ENCODE peak calls at places on chromosome 3, in eight cellular contexts. D, O, X, C, Y, E, N and K are unnamed samples.

GRCh38 chr3:68779261-68779660 is 153.1 kb downstream of the TAFA4 start:
- DNase-seq in O (no peak), E (no peak), C (no peak), X (no peak), N (no peak), Y (no peak), D (no peak), K (no peak)

GRCh38 chr3:63872135-63872924 is 8.7 kb downstream of the ATXN7 start:
- DNase-seq in O (no peak), E (no peak), C (no peak), X (no peak), Y (peak; percentile 83), N (no peak), D (no peak), K (no peak)

GRCh38 chr3:190433626-190434025 is 16.1 kb downstream of the TMEM207 start:
- DNase-seq in Y (no peak), E (no peak), O (no peak), C (no peak), D (no peak), N (no peak), X (no peak), K (no peak)

GRCh38 chr3:83968386-83968785 is 990.4 kb upstream of the CADM2 start:
- DNase-seq in D (no peak), C (no peak), O (no peak), X (no peak), Y (peak; percentile 61), N (no peak), E (no peak), K (no peak)

GRCh38 chr3:13011369-13012227 is 61.6 kb downstream of the IQSEC1 start:
- DNase-seq in E (no peak), O (peak; percentile 73), N (no peak), D (no peak), C (no peak), Y (peak; percentile 35), X (peak; percentile 35), K (no peak)

GRCh38 chr3:16305121-16305541 is 40.1 kb downstream of the OXNAD1 start:
- DNase-seq in N (no peak), D (no peak), X (no peak), E (no peak), C (no peak), Y (no peak), O (no peak), K (no peak)

GRCh38 chr3:13419356-13420050 is 619 bp downstream of the NUP210 start:
- DNase-seq in C (no peak), E (no peak), Y (no peak), N (peak; percentile 71), D (peak; percentile 44), X (peak; percentile 61), O (no peak), K (no peak)

GRCh38 chr3:149437286-149437685 is 37.2 kb upstream of the TM4SF4 start:
- DNase-seq in D (no peak), E (no peak), C (no peak), N (no peak), X (no peak), Y (no peak), O (no peak), K (no peak)

GRCh38 chr3:119145500-119146167 is at the start of gene TEX55:
- DNase-seq in E (no peak), C (peak; percentile 53), D (peak; percentile 39), X (peak; percentile 83), N (peak; percentile 76), O (no peak), Y (peak; percentile 74), K (no peak)

GRCh38 chr3:3998140-3998977 is 199.1 kb downstream of the LRRN1 start:
- DNase-seq in O (no peak), N (peak; percentile 62), X (peak; percentile 86), C (no peak), Y (peak; percentile 5), D (no peak), E (no peak), K (no peak)

GRCh38 chr3:184636774-184637316 is 75.0 kb downstream of the MAGEF1 start:
- DNase-seq in E (no peak), Y (peak; percentile 65), O (no peak), C (no peak), N (peak; percentile 89), X (no peak), D (no peak), K (no peak)

GRCh38 chr3:32455609-32456428 is 46.8 kb downstream of the CMTM6 start:
- DNase-seq in Y (no peak), O (no peak), N (no peak), X (no peak), C (no peak), D (no peak), E (no peak), K (peak; percentile 69)

GRCh38 chr3:6732807-6733206 is 128.1 kb upstream of the GRM7 start:
- DNase-seq in D (no peak), Y (no peak), X (no peak), O (no peak), C (no peak), E (no peak), N (no peak), K (no peak)

GRCh38 chr3:84974347-84974746 is 15.6 kb downstream of the CADM2 start:
- DNase-seq in D (no peak), O (no peak), E (no peak), X (no peak), Y (peak; percentile 50), C (no peak), N (peak; percentile 7), K (no peak)

GRCh38 chr3:136818191-136818850 is 605 bp upstream of the SLC35G2 start:
- DNase-seq in D (peak; percentile 44), C (no peak), E (peak; percentile 79), O (peak; percentile 69), X (peak; percentile 66), Y (peak; percentile 83), N (no peak), K (no peak)

GRCh38 chr3:190481779-190482178 is 32.1 kb upstream of the TMEM207 start:
- DNase-seq in N (no peak), O (no peak), Y (no peak), X (peak; percentile 17), E (no peak), C (no peak), D (no peak), K (no peak)

GRCh38 chr3:34077796-34078195 is 279.4 kb downstream of the PDCD6IP start:
- DNase-seq in Y (peak; percentile 14), C (no peak), D (no peak), X (no peak), O (no peak), E (no peak), N (no peak), K (no peak)

GRCh38 chr3:113839551-113839950 is 963 bp downstream of the GRAMD1C start:
- DNase-seq in X (no peak), O (no peak), D (no peak), E (no peak), Y (no peak), N (no peak), C (no peak), K (no peak)

GRCh38 chr3:45110185-45110833 is 35.9 kb downstream of the CDCP1 start:
- DNase-seq in E (no peak), X (no peak), O (no peak), Y (no peak), C (no peak), D (no peak), N (peak; percentile 67), K (no peak)

GRCh38 chr3:164267031-164267430 is 811.3 kb downstream of the SI start:
- DNase-seq in Y (no peak), O (no peak), X (no peak), C (no peak), D (no peak), N (no peak), E (no peak), K (no peak)

DNA sequence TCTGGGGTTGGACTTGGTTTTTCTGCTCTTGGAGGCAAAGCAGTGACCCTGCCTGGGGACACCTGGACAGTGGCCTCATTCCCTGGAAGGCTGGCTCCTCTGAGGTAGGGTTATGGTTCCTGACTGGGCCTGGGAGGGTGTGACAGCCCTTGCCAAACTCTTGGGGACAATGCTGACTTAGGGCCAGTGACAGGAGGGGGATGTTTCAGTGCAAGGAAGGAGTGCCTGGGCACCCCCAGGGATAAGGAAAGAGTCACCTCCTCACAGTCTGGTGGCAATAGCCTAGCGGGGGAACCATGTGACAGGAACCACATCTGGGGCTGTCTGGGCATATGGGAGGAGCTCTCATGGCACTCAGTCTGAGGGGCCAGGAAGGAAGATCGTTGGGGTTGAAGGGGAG is 91.8 kb downstream of the ABHD5 start:
- DNase-seq in C (no peak), N (no peak), E (peak; percentile 56), O (no peak), D (no peak), Y (no peak), X (no peak), K (peak; percentile 90)
- H3K4me3 ChIP-seq in C (no peak overlapping the region), N (no peak overlapping the region), E (no peak overlapping the region), O (no peak overlapping the region), D (no peak overlapping the region), Y (no peak overlapping the region), X (no peak overlapping the region), K (no peak overlapping the region)

GRCh38 chr3:124298951-124299350 is 307.0 kb upstream of the ROPN1 start:
- DNase-seq in E (no peak), C (no peak), X (no peak), D (peak; percentile 17), N (no peak), O (no peak), Y (no peak), K (no peak)
- H3K4me3 ChIP-seq in E (no peak overlapping the region), C (no peak overlapping the region), X (no peak overlapping the region), D (no peak overlapping the region), N (no peak overlapping the region), O (no peak overlapping the region), Y (no peak overlapping the region), K (no peak overlapping the region)

GRCh38 chr3:115624029-115624645 is 827 bp downstream of the GAP43 start:
- DNase-seq in C (no peak), N (no peak), Y (no peak), D (no peak), E (no peak), X (peak; percentile 71), O (no peak), K (no peak)
- H3K4me3 ChIP-seq in C (peak overlapping the region; percentile 14), N (no peak overlapping the region), Y (no peak overlapping the region), D (peak overlapping the region; percentile 46), E (peak overlapping the region; percentile 65), X (peak overlapping the region; percentile 72), O (no peak overlapping the region), K (peak overlapping the region; percentile 11)

GRCh38 chr3:178341636-178342035 is 194.6 kb upstream of the KCNMB2 start:
- DNase-seq in D (no peak), O (no peak), E (no peak), N (no peak), X (no peak), Y (no peak), C (no peak), K (no peak)

GRCh38 chr3:178342111-178342510 is 194.1 kb upstream of the KCNMB2 start:
- DNase-seq in E (no peak), C (no peak), O (no peak), N (no peak), D (no peak), X (no peak), Y (peak; percentile 49), K (no peak)

GRCh38 chr3:178345944-178346343 is 190.3 kb upstream of the KCNMB2 start:
- DNase-seq in Y (no peak), C (no peak), E (no peak), N (no peak), X (no peak), D (no peak), O (no peak), K (no peak)

GRCh38 chr3:178340523-178340922 is 195.7 kb upstream of the KCNMB2 start:
- DNase-seq in D (no peak), C (no peak), O (no peak), N (no peak), X (no peak), E (no peak), Y (no peak), K (no peak)

GRCh38 chr3:178343433-178344038 is 192.7 kb upstream of the KCNMB2 start:
- DNase-seq in E (no peak), X (no peak), O (peak; percentile 46), Y (no peak), D (no peak), N (no peak), C (no peak), K (no peak)
- H3K4me3 ChIP-seq in E (no peak overlapping the region), X (no peak overlapping the region), O (no peak overlapping the region), Y (no peak overlapping the region), D (no peak overlapping the region), N (no peak overlapping the region), C (no peak overlapping the region), K (no peak overlapping the region)